ENCODE peak calls at places on chromosome 15, in seven cellular contexts. One of them, this sample, is unnamed.

GRCh38 chr15:76059320-76060097 is at the start of gene TMEM266:
- DNase-seq in K562: peak; percentile 73
- DNase-seq in naive thymus-derived CD4-positive, alpha-beta T cell: no peak
- DNase-seq in astrocyte: peak; percentile 13
- DNase-seq in body of pancreas: peak; percentile 67
- DNase-seq in neuronal stem cell: peak; percentile 83
- DNase-seq in CD8-positive, alpha-beta T cell: no peak
- DNase-seq in this sample: peak; percentile 89

GRCh38 chr15:82538961-82539689 is 1.1 kb downstream of the RPS17 start:
- DNase-seq in body of pancreas: no peak
- DNase-seq in neuronal stem cell: no peak
- DNase-seq in K562: peak; percentile 29
- DNase-seq in naive thymus-derived CD4-positive, alpha-beta T cell: no peak
- DNase-seq in astrocyte: no peak
- DNase-seq in CD8-positive, alpha-beta T cell: no peak
- DNase-seq in this sample: no peak

GRCh38 chr15:67548862-67549651 is 6.6 kb downstream of the MAP2K5 start:
- DNase-seq in astrocyte: no peak
- DNase-seq in naive thymus-derived CD4-positive, alpha-beta T cell: no peak
- DNase-seq in K562: no peak
- DNase-seq in body of pancreas: no peak
- DNase-seq in CD8-positive, alpha-beta T cell: no peak
- DNase-seq in neuronal stem cell: peak; percentile 63
- DNase-seq in this sample: no peak

GRCh38 chr15:71708741-71709140 is 101.6 kb upstream of the NR2E3 start:
- DNase-seq in body of pancreas: no peak
- DNase-seq in naive thymus-derived CD4-positive, alpha-beta T cell: no peak
- DNase-seq in astrocyte: no peak
- DNase-seq in CD8-positive, alpha-beta T cell: no peak
- DNase-seq in neuronal stem cell: no peak
- DNase-seq in K562: no peak
- DNase-seq in this sample: no peak

GRCh38 chr15:48337626-48338025 is 6.4 kb downstream of the DUT start:
- DNase-seq in CD8-positive, alpha-beta T cell: no peak
- DNase-seq in K562: no peak
- DNase-seq in neuronal stem cell: no peak
- DNase-seq in body of pancreas: no peak
- DNase-seq in astrocyte: no peak
- DNase-seq in naive thymus-derived CD4-positive, alpha-beta T cell: no peak
- DNase-seq in this sample: no peak

GRCh38 chr15:100692671-100693070 is 90.3 kb downstream of the ASB7 start:
- DNase-seq in astrocyte: no peak
- DNase-seq in naive thymus-derived CD4-positive, alpha-beta T cell: no peak
- DNase-seq in CD8-positive, alpha-beta T cell: no peak
- DNase-seq in body of pancreas: no peak
- DNase-seq in neuronal stem cell: no peak
- DNase-seq in K562: no peak
- DNase-seq in this sample: no peak

GRCh38 chr15:65285291-65286068 is 1.2 kb downstream of the PARP16 start:
- DNase-seq in neuronal stem cell: no peak
- DNase-seq in naive thymus-derived CD4-positive, alpha-beta T cell: no peak
- DNase-seq in body of pancreas: no peak
- DNase-seq in CD8-positive, alpha-beta T cell: no peak
- DNase-seq in astrocyte: peak; percentile 18
- DNase-seq in K562: no peak
- DNase-seq in this sample: peak; percentile 82

GRCh38 chr15:31974855-31975421 is 55.4 kb upstream of the CHRNA7 start:
- DNase-seq in naive thymus-derived CD4-positive, alpha-beta T cell: peak; percentile 12
- DNase-seq in body of pancreas: peak; percentile 27
- DNase-seq in CD8-positive, alpha-beta T cell: no peak
- DNase-seq in K562: peak; percentile 47
- DNase-seq in astrocyte: no peak
- DNase-seq in neuronal stem cell: peak; percentile 72
- DNase-seq in this sample: peak; percentile 29

GRCh38 chr15:29945943-29946591 is 123.8 kb upstream of the TJP1 start:
- DNase-seq in K562: no peak
- DNase-seq in body of pancreas: no peak
- DNase-seq in naive thymus-derived CD4-positive, alpha-beta T cell: no peak
- DNase-seq in neuronal stem cell: no peak
- DNase-seq in astrocyte: peak; percentile 64
- DNase-seq in CD8-positive, alpha-beta T cell: no peak
- DNase-seq in this sample: no peak

GRCh38 chr15:83605595-83605994 is 48.3 kb upstream of the ADAMTSL3 start:
- DNase-seq in astrocyte: no peak
- DNase-seq in neuronal stem cell: no peak
- DNase-seq in body of pancreas: no peak
- DNase-seq in naive thymus-derived CD4-positive, alpha-beta T cell: no peak
- DNase-seq in K562: no peak
- DNase-seq in CD8-positive, alpha-beta T cell: no peak
- DNase-seq in this sample: no peak

GRCh38 chr15:38853608-38854007 is 289.0 kb upstream of the RASGRP1 start:
- DNase-seq in naive thymus-derived CD4-positive, alpha-beta T cell: peak; percentile 28
- DNase-seq in K562: peak; percentile 12
- DNase-seq in body of pancreas: no peak
- DNase-seq in neuronal stem cell: peak; percentile 8
- DNase-seq in astrocyte: no peak
- DNase-seq in CD8-positive, alpha-beta T cell: peak; percentile 2
- DNase-seq in this sample: peak; percentile 63

GRCh38 chr15:32718822-32719716 is 1.3 kb downstream of the GREM1 start:
- DNase-seq in neuronal stem cell: peak; percentile 20
- DNase-seq in K562: no peak
- DNase-seq in naive thymus-derived CD4-positive, alpha-beta T cell: no peak
- DNase-seq in body of pancreas: peak; percentile 35
- DNase-seq in astrocyte: no peak
- DNase-seq in CD8-positive, alpha-beta T cell: no peak
- DNase-seq in this sample: peak; percentile 51

GRCh38 chr15:61459785-61460707 is 230.9 kb upstream of the RORA start:
- DNase-seq in neuronal stem cell: no peak
- DNase-seq in CD8-positive, alpha-beta T cell: no peak
- DNase-seq in astrocyte: peak; percentile 29
- DNase-seq in K562: no peak
- DNase-seq in body of pancreas: no peak
- DNase-seq in naive thymus-derived CD4-positive, alpha-beta T cell: no peak
- DNase-seq in this sample: no peak

GRCh38 chr15:80233511-80234080 is 18.4 kb downstream of the CTXND1 start:
- DNase-seq in CD8-positive, alpha-beta T cell: no peak
- DNase-seq in body of pancreas: no peak
- DNase-seq in naive thymus-derived CD4-positive, alpha-beta T cell: no peak
- DNase-seq in astrocyte: no peak
- DNase-seq in K562: no peak
- DNase-seq in neuronal stem cell: peak; percentile 23
- DNase-seq in this sample: no peak

GRCh38 chr15:51908312-51908711 is 63.3 kb downstream of the LEO1 start:
- DNase-seq in body of pancreas: no peak
- DNase-seq in K562: no peak
- DNase-seq in neuronal stem cell: no peak
- DNase-seq in CD8-positive, alpha-beta T cell: no peak
- DNase-seq in astrocyte: peak; percentile 26
- DNase-seq in naive thymus-derived CD4-positive, alpha-beta T cell: no peak
- DNase-seq in this sample: no peak

This sample was measured in cardiac muscle cell.